ENCODE peak calls at places on chromosomes 16 and 17, in eight cellular contexts. W, O, A, T, M, I, S and F are unnamed samples.
A peak's percentile ranks its signal among the peaks of the same experiment; 100 is the strongest.

GRCh38 chr17:78875738-78876597 is 27.0 kb downstream of the CEP295NL start:
- DNase-seq in W (no peak), O (no peak), A (peak; percentile 59), T (no peak), M (peak; percentile 79), I (no peak), S (peak; percentile 47), F (no peak)

GRCh38 chr16:85752511-85753420 is 1.9 kb upstream of the C16orf74 start:
- DNase-seq in W (no peak), O (no peak), A (no peak), T (no peak), M (no peak), I (no peak), S (peak; percentile 62), F (peak; percentile 64)

GRCh38 chr16:29745853-29746345 is at the start of gene C16orf54:
- DNase-seq in W (peak; percentile 77), O (peak; percentile 85), A (peak; percentile 88), T (peak; percentile 13), M (no peak), I (peak; percentile 19), S (no peak), F (peak; percentile 37)

GRCh38 chr17:64401941-64402340 is 11.3 kb upstream of the PECAM1 start:
- DNase-seq in W (no peak), O (no peak), A (no peak), T (no peak), M (peak; percentile 33), I (no peak), S (no peak), F (no peak)

GRCh38 chr17:29140051-29140582 is 40.1 kb downstream of the MYO18A start:
- DNase-seq in W (peak; percentile 94), O (peak; percentile 86), A (peak; percentile 91), T (peak; percentile 92), M (peak; percentile 54), I (peak; percentile 84), S (peak; percentile 51), F (no peak)

GRCh38 chr17:31147507-31148202 is 52.9 kb downstream of the NF1 start:
- DNase-seq in W (no peak), O (no peak), A (no peak), T (no peak), M (no peak), I (no peak), S (no peak), F (no peak)

GRCh38 chr17:31559647-31560501 is 168.4 kb downstream of the RAB11FIP4 start:
- DNase-seq in W (peak; percentile 43), O (peak; percentile 72), A (no peak), T (no peak), M (peak; percentile 56), I (peak; percentile 45), S (no peak), F (peak; percentile 56)

GRCh38 chr16:8330761-8331160 is 259.6 kb downstream of the TMEM114 start:
- DNase-seq in W (no peak), O (no peak), A (no peak), T (no peak), M (no peak), I (no peak), S (no peak), F (no peak)

GRCh38 chr16:66525396-66526180 is 24.3 kb downstream of the TK2 start:
- DNase-seq in W (no peak), O (no peak), A (no peak), T (no peak), M (no peak), I (no peak), S (no peak), F (no peak)

GRCh38 chr16:70432800-70433455 is 6.0 kb downstream of the ST3GAL2 start:
- DNase-seq in W (peak; percentile 43), O (no peak), A (peak; percentile 55), T (no peak), M (no peak), I (peak; percentile 29), S (no peak), F (no peak)

GRCh38 chr17:80381416-80381923 is 33.5 kb upstream of the ENDOV start:
- DNase-seq in W (no peak), O (no peak), A (no peak), T (no peak), M (no peak), I (no peak), S (no peak), F (no peak)

GRCh38 chr16:82627811-82628339 is 1.1 kb downstream of the CDH13 start:
- DNase-seq in W (peak; percentile 63), O (no peak), A (no peak), T (peak; percentile 9), M (peak; percentile 56), I (no peak), S (peak; percentile 26), F (no peak)

GRCh38 chr17:40218740-40219072 is 398 bp upstream of the WIPF2 start:
- DNase-seq in W (peak; percentile 66), O (peak; percentile 66), A (peak; percentile 74), T (peak; percentile 14), M (no peak), I (peak; percentile 76), S (peak; percentile 86), F (peak; percentile 49)
- TF ChIP-seq POLR2A in W (no peak), O (no peak), A (no peak), T (no peak), M (no peak), I (no peak), S (no peak), F (no peak)

GRCh38 chr17:1003972-1004768 is 7.2 kb downstream of the TIMM22 start:
- DNase-seq in W (no peak), O (no peak), A (no peak), T (no peak), M (peak; percentile 58), I (peak; percentile 49), S (no peak), F (no peak)

GRCh38 chr17:1006054-1006453 is 9.1 kb downstream of the TIMM22 start:
- DNase-seq in W (no peak), O (no peak), A (no peak), T (no peak), M (no peak), I (no peak), S (no peak), F (peak; percentile 58)

GRCh38 chr17:1004769-1005295 is 7.9 kb downstream of the TIMM22 start:
- DNase-seq in W (no peak), O (no peak), A (no peak), T (no peak), M (no peak), I (no peak), S (no peak), F (no peak)

GRCh38 chr17:1003633-1003971 is 6.7 kb downstream of the TIMM22 start:
- DNase-seq in W (no peak), O (no peak), A (no peak), T (no peak), M (no peak), I (no peak), S (no peak), F (no peak)

DNA sequence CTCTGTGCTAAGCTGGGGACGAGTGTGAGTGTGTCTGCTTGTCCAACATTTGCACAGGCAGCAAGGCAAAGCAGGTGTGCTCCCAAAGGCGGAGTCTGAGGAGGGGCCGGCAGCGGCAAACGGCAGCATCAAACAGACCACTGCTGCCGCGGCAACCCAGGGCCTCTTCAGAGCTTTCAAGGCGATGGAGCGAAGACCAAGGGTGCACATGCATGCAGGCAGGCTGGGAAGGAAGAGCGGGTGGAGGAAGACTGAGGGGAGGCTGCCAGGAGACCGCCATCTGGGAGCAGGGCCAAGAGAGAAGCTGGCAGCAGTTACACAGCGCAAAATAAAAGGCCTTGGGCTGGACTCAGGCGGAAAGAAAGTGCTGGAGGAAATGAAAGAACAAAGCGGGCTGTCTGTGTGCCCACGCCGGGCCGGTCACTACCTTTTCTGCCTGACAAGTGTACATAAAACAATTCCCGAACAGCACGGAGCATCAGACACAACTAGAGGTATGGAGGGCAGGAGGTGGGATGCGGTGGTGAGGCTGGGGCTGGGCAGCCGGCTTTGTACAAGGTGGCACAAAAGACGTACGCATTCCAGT is 8.5 kb downstream of the TIMM22 start:
- DNase-seq in W (peak; percentile 82), O (no peak), A (no peak), T (no peak), M (peak; percentile 93), I (peak; percentile 79), S (peak; percentile 54), F (peak; percentile 58)
- H3K4me3 ChIP-seq in W (no peak overlapping the region), O (no peak overlapping the region), A (no peak overlapping the region), T (peak overlapping the region; percentile 32), M (no peak overlapping the region), I (no peak overlapping the region), S (no peak overlapping the region), F (no peak overlapping the region)

GRCh38 chr16:28610595-28611270 is 889 bp upstream of the SULT1A1 start:
- DNase-seq in W (no peak), O (no peak), A (no peak), T (no peak), M (no peak), I (no peak), S (no peak), F (no peak)

GRCh38 chr16:28607116-28607623 is 2.7 kb downstream of the SULT1A1 start:
- DNase-seq in W (no peak), O (peak; percentile 24), A (no peak), T (no peak), M (no peak), I (no peak), S (no peak), F (peak; percentile 34)

GRCh38 chr16:28606291-28607115 is 3.3 kb downstream of the SULT1A1 start:
- DNase-seq in W (no peak), O (peak; percentile 3), A (no peak), T (no peak), M (no peak), I (peak; percentile 15), S (no peak), F (no peak)

GRCh38 chr16:28604186-28604565 is 5.7 kb downstream of the SULT1A1 start:
- DNase-seq in W (no peak), O (peak; percentile 31), A (no peak), T (no peak), M (no peak), I (no peak), S (no peak), F (no peak)

DNA sequence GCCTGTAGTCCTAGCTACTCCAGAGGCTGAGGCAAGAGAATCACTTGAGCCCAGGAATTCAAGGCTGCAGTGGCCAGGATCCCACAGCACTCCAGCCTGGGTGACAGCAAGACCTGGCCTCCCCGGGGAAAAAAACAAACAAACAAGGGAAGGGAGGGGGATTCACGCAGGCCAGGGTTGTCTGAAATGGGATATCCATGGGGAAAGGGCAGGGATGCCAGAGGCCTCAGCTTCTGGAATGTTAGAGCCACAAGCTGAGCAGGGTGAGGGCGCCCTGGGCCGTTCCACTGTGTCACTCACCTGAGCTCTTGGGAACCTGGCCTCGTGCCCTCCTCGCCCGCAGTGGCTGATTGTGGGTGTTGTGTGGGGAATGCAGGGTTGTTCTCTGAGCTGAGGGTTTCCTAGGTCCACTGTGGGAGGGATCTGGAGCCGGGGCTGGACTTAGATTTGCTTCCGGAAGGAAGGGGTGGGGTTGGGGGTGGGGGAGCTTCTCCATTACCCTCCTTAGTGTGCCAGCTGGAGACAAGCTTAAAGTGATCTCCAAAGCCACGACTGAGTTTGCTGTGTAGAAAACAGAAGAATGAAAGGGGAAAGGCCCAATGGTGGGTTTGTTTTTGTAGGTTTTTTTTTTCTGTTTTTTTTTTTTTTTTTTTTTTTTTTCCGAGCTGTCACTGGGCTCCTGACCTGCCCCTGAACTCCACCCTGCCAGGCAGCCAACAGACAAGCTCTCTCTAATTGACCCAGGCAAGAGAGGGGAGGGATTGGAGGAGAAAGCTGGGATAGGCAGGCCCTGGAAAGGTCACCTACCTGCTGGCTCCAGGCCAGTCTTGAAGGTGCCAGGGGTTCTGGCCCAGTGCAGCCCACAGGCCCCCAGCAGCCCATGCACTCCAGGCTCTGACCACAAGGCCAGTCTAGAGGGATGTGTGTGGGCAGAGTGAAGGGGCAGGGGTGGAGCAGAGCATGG is at the start of gene SULT1A1:
- DNase-seq in W (peak; percentile 69), O (peak; percentile 96), A (peak; percentile 93), T (peak; percentile 30), M (no peak), I (no peak), S (no peak), F (peak; percentile 81)
- H3K27ac ChIP-seq in W (peak within 1 kb of the TSS; percentile 84), O (peak within 1 kb of the TSS; percentile 59), A (peak within 1 kb of the TSS; percentile 71), T (peak within 1 kb of the TSS; percentile 60), M (no peak within 1 kb of the TSS), I (no peak within 1 kb of the TSS), S (no peak within 1 kb of the TSS), F (peak within 1 kb of the TSS; percentile 39)

GRCh38 chr17:2593846-2594656 is 597 bp downstream of the PAFAH1B1 start:
- DNase-seq in W (peak; percentile 83), O (peak; percentile 89), A (peak; percentile 74), T (peak; percentile 70), M (peak; percentile 73), I (peak; percentile 85), S (peak; percentile 61), F (peak; percentile 72)
- TF ChIP-seq POLR2A in W (no peak), O (no peak), A (no peak), T (no peak), M (peak; percentile 5), I (no peak), S (no peak), F (no peak)